ENCODE peak calls at places on chromosomes 7 and 10, in four cellular contexts. One of them, this sample, is unnamed.

GRCh38 chr10:44383749-44384600 is 922 bp downstream of the CXCL12 start:
- DNase-seq in GM23338: peak
- DNase-seq in cardiac muscle cell: peak
- DNase-seq in dorsolateral prefrontal cortex: peak
- DNase-seq in this sample: peak

GRCh38 chr7:156984209-156984891 is 26.1 kb downstream of the MNX1 start:
- DNase-seq in GM23338: no peak
- DNase-seq in cardiac muscle cell: no peak
- DNase-seq in dorsolateral prefrontal cortex: no peak
- DNase-seq in this sample: no peak

GRCh38 chr7:93044147-93044810 is 73.5 kb downstream of the SAMD9 start:
- DNase-seq in GM23338: peak
- DNase-seq in cardiac muscle cell: no peak
- DNase-seq in dorsolateral prefrontal cortex: no peak
- DNase-seq in this sample: no peak

GRCh38 chr10:10477859-10478258 is 539.8 kb upstream of the CELF2 start:
- DNase-seq in GM23338: no peak
- DNase-seq in cardiac muscle cell: no peak
- DNase-seq in dorsolateral prefrontal cortex: no peak
- DNase-seq in this sample: no peak

GRCh38 chr10:97596101-97597055 is 6.9 kb downstream of the C10orf62 start:
- DNase-seq in GM23338: no peak
- DNase-seq in cardiac muscle cell: no peak
- DNase-seq in dorsolateral prefrontal cortex: no peak
- DNase-seq in this sample: peak

GRCh38 chr7:30708412-30708811 is 26.2 kb upstream of the CRHR2 start:
- DNase-seq in GM23338: no peak
- DNase-seq in cardiac muscle cell: peak
- DNase-seq in dorsolateral prefrontal cortex: no peak
- DNase-seq in this sample: no peak

GRCh38 chr10:102676916-102677315 is 32.6 kb downstream of the TRIM8 start:
- DNase-seq in GM23338: no peak
- DNase-seq in cardiac muscle cell: no peak
- DNase-seq in dorsolateral prefrontal cortex: no peak
- DNase-seq in this sample: no peak

GRCh38 chr10:7484456-7485266 is 73.8 kb upstream of the SFMBT2 start:
- DNase-seq in GM23338: peak
- DNase-seq in cardiac muscle cell: no peak
- DNase-seq in dorsolateral prefrontal cortex: no peak
- DNase-seq in this sample: no peak

GRCh38 chr10:12954866-12955265 is 46.6 kb downstream of the CCDC3 start:
- DNase-seq in GM23338: no peak
- DNase-seq in cardiac muscle cell: no peak
- DNase-seq in dorsolateral prefrontal cortex: no peak
- DNase-seq in this sample: no peak

GRCh38 chr10:104328916-104329710 is 9.2 kb downstream of the ITPRIP start:
- DNase-seq in GM23338: peak
- DNase-seq in cardiac muscle cell: no peak
- DNase-seq in dorsolateral prefrontal cortex: peak
- DNase-seq in this sample: no peak

GRCh38 chr10:117374506-117375359 is 507 bp downstream of the PDZD8 start:
- DNase-seq in GM23338: peak
- DNase-seq in cardiac muscle cell: peak
- DNase-seq in dorsolateral prefrontal cortex: no peak
- DNase-seq in this sample: peak

GRCh38 chr10:109915566-109915965 is 7.7 kb downstream of the XPNPEP1 start:
- DNase-seq in GM23338: no peak
- DNase-seq in cardiac muscle cell: no peak
- DNase-seq in dorsolateral prefrontal cortex: no peak
- DNase-seq in this sample: no peak

GRCh38 chr7:18262054-18262453 is 233.5 kb upstream of the HDAC9 start:
- DNase-seq in GM23338: peak
- DNase-seq in cardiac muscle cell: no peak
- DNase-seq in dorsolateral prefrontal cortex: no peak
- DNase-seq in this sample: no peak

GRCh38 chr10:5965266-5965665 is 12.1 kb downstream of the IL15RA start:
- DNase-seq in GM23338: no peak
- DNase-seq in cardiac muscle cell: no peak
- DNase-seq in dorsolateral prefrontal cortex: peak
- DNase-seq in this sample: no peak

GRCh38 chr7:2863461-2864066 is 19.5 kb upstream of the GNA12 start:
- DNase-seq in GM23338: peak
- DNase-seq in cardiac muscle cell: no peak
- DNase-seq in dorsolateral prefrontal cortex: no peak
- DNase-seq in this sample: peak

DNA sequence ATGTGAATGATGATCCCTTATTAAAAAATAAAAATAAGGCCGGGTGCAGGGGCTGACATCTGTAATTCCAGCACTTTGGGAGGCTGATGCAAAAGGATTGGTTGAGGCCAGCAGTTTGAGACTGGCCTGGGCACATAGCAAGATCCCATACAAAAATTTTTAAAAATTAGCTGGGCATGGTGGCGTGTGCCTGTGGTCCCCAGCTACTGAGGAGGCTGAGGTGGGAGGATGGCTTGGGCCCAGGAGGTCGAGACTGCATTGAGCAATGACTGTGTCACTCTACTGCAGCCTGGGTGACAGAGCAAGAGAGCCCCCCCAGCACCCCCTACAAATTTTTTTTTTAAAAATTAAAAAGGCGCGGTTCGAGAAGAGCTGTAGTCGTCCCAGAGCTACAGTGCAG is 1.2 kb upstream of the BRI3 start:
- DNase-seq in GM23338: no peak
- DNase-seq in cardiac muscle cell: no peak
- DNase-seq in dorsolateral prefrontal cortex: no peak
- DNase-seq in this sample: no peak
- H3K27ac ChIP-seq in GM23338: no peak
- H3K27ac ChIP-seq in cardiac muscle cell: no peak
- H3K27ac ChIP-seq in dorsolateral prefrontal cortex: peak
- H3K27ac ChIP-seq in this sample: peak

DNA sequence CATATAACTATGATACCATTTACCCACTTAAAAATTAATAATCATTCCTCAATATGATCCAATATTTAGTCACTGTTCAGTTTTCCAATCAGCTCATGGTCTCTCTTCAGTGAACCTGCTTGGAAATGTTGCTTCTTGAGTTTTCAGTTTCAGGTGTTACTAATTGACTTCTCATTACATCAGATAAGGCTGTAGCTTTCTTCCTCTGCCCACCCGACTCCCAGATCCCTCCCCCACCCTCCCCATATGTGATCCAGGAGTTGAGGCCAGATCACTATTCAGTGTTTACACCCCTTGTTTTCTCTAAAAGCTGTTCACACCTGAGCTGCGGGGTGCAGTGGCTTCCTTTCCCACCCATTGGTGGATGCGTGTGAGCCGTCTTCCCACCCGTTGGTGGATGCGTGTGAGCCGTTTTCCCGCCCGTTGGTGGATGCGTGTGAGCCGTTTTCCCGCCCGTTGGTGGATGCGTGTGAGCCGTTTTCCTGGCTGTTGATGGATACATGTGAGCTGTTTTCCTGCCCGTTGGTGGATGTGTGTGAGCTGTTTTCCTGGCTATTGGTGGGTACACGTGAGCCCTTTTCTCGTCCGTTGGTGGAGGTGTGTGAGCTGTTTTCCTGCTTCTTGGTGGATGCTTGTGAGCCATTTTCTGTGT is 3.2 kb upstream of the MTG1 start:
- DNase-seq in GM23338: no peak
- DNase-seq in cardiac muscle cell: no peak
- DNase-seq in dorsolateral prefrontal cortex: peak
- DNase-seq in this sample: no peak
- H3K4me3 ChIP-seq in GM23338: no peak
- H3K4me3 ChIP-seq in cardiac muscle cell: no peak
- H3K4me3 ChIP-seq in dorsolateral prefrontal cortex: no peak
- H3K4me3 ChIP-seq in this sample: no peak

GRCh38 chr10:69533658-69534057 is 39.6 kb downstream of the NEUROG3 start:
- DNase-seq in GM23338: no peak
- DNase-seq in cardiac muscle cell: no peak
- DNase-seq in dorsolateral prefrontal cortex: no peak
- DNase-seq in this sample: no peak
- TF ChIP-seq CTCF in GM23338: no peak
- TF ChIP-seq CTCF in cardiac muscle cell: no peak
- TF ChIP-seq CTCF in dorsolateral prefrontal cortex: no peak
- TF ChIP-seq CTCF in this sample: no peak

GRCh38 chr7:35003679-35004278 is 33.5 kb downstream of the DPY19L1 start:
- DNase-seq in GM23338: no peak
- DNase-seq in cardiac muscle cell: peak
- DNase-seq in dorsolateral prefrontal cortex: peak
- DNase-seq in this sample: no peak
- H3K27ac ChIP-seq in GM23338: no peak
- H3K27ac ChIP-seq in cardiac muscle cell: peak
- H3K27ac ChIP-seq in dorsolateral prefrontal cortex: peak
- H3K27ac ChIP-seq in this sample: peak

DNA sequence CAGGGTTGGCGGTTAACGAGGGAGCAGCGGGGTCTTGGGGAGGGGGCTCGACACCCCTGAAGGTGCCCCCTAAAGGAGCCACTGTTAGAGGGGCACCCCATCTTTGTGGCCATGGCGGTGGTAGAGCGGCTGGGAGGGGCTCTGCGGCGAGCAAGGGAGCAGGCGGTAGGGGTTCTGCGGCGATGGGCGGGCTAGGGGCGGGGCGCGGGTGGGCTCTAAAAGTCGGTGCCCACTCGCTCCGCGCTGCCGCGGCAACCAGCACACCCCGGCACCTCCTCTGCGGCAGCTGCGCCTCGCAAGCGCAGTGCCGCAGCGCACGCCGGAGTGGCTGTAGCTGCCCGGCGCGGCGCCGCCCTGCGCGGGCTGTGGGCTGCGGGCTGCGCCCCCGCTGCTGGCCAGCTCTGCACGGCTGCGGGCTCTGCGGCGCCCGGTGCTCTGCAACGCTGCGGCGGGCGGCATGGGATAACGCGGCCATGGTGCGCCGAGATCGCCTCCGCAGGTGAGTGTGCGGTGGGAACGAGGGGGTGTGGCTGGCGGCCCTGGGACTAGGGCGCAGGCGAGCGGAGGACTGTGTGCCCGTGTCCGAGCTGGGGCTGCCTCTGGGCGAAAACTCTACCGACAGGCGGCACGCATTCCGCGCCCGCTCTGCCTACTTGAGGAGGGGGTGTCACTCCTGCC is at the start of gene MEST:
- DNase-seq in GM23338: peak
- DNase-seq in cardiac muscle cell: peak
- DNase-seq in dorsolateral prefrontal cortex: peak
- DNase-seq in this sample: no peak
- H3K4me3 ChIP-seq in GM23338: peak
- H3K4me3 ChIP-seq in cardiac muscle cell: peak
- H3K4me3 ChIP-seq in dorsolateral prefrontal cortex: peak
- H3K4me3 ChIP-seq in this sample: peak

GRCh38 chr10:92689663-92690210 is at the start of gene HHEX:
- DNase-seq in GM23338: no peak
- DNase-seq in cardiac muscle cell: peak
- DNase-seq in dorsolateral prefrontal cortex: no peak
- DNase-seq in this sample: no peak
- TF ChIP-seq CTCF in GM23338: no peak
- TF ChIP-seq CTCF in cardiac muscle cell: no peak
- TF ChIP-seq CTCF in dorsolateral prefrontal cortex: no peak
- TF ChIP-seq CTCF in this sample: no peak

GRCh38 chr7:130933919-130934318 is 199.9 kb upstream of the KLF14 start:
- DNase-seq in GM23338: no peak
- DNase-seq in cardiac muscle cell: no peak
- DNase-seq in dorsolateral prefrontal cortex: no peak
- DNase-seq in this sample: no peak

GRCh38 chr7:130936202-130936931 is 202.4 kb upstream of the KLF14 start:
- DNase-seq in GM23338: no peak
- DNase-seq in cardiac muscle cell: no peak
- DNase-seq in dorsolateral prefrontal cortex: no peak
- DNase-seq in this sample: no peak

GRCh38 chr7:130937830-130938229 is 203.8 kb upstream of the KLF14 start:
- DNase-seq in GM23338: no peak
- DNase-seq in cardiac muscle cell: no peak
- DNase-seq in dorsolateral prefrontal cortex: no peak
- DNase-seq in this sample: no peak

GRCh38 chr7:130937016-130937415 is 203.0 kb upstream of the KLF14 start:
- DNase-seq in GM23338: no peak
- DNase-seq in cardiac muscle cell: no peak
- DNase-seq in dorsolateral prefrontal cortex: no peak
- DNase-seq in this sample: no peak

DNA sequence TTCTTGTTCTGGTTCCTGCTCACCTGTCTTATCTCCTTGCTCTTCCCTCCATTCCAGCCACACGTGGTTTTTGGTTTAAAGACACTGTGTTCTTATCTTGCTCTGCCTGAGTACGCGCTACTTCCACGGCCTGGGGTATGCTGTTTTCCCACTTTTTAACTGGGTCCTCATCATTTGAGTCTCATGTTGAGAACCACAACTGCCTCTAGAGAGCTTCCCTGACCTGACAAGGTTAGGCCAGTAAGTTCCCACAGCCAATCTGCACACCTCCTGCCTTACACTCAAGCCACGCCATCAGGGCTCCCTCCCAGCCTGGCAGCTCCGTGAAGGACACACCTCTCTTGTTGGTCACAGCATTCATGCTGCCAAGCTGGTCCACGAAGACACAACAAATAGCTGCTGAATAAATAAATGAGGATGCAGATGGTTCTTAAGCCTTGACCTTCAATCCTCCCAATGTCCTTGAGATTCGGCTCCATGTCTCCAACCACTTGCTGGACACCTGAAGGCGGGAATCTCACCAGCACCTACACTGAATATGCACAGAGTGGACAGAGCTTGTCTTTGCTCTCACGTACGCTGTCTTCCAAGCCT is 201.7 kb upstream of the KLF14 start:
- DNase-seq in GM23338: no peak
- DNase-seq in cardiac muscle cell: no peak
- DNase-seq in dorsolateral prefrontal cortex: no peak
- DNase-seq in this sample: no peak
- H3K27ac ChIP-seq in GM23338: no peak
- H3K27ac ChIP-seq in cardiac muscle cell: no peak
- H3K27ac ChIP-seq in dorsolateral prefrontal cortex: peak
- H3K27ac ChIP-seq in this sample: peak

GRCh38 chr7:133290676-133291332 is 37.9 kb downstream of the EXOC4 start:
- DNase-seq in GM23338: no peak
- DNase-seq in cardiac muscle cell: no peak
- DNase-seq in dorsolateral prefrontal cortex: no peak
- DNase-seq in this sample: no peak
- H3K4me3 ChIP-seq in GM23338: no peak
- H3K4me3 ChIP-seq in cardiac muscle cell: no peak
- H3K4me3 ChIP-seq in dorsolateral prefrontal cortex: no peak
- H3K4me3 ChIP-seq in this sample: no peak

DNA sequence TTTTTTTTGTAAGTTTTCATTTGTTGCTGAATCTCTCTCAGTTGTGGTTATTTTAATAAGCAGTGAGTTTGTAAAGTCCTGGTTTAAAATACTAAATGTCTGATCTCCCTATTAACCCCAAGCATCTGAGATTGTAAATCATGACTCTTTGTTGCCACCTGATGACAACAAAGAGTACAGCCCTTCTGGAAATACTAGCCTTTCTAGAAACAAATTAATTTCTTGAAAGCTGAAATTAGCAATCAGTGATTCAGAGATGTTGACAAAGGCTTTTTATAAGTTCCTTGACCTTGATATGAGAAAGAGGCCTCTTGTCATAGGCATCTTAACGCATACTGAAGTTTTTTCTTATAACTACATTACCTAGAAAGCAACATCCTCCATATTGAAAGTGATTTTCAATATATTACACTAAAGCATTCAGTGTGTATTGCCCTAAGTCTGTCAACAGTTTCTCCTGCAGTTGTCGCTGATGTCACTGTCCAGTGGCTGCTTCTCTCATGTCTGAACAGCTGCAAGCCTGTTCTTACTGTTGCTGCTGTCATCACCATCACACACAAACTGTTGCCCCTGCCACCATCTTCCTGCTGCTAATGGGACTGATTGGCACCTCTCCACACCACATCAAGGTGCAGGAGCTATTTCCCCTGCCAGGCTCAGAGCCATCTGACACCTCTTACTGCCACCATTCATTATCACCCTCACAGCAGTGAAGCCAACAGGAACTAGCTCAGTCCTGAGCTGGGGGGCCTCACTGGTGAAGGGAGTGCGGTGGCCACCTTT is 95.1 kb upstream of the LRGUK start:
- DNase-seq in GM23338: no peak
- DNase-seq in cardiac muscle cell: peak
- DNase-seq in dorsolateral prefrontal cortex: no peak
- DNase-seq in this sample: no peak
- TF ChIP-seq CTCF in GM23338: peak
- TF ChIP-seq CTCF in cardiac muscle cell: peak
- TF ChIP-seq CTCF in dorsolateral prefrontal cortex: peak
- TF ChIP-seq CTCF in this sample: no peak